ENCODE peak calls at places on chromosomes 3 and 15, in four cellular contexts. N is suprapubic skin, M is adrenal gland, U is upper lobe of left lung. G is an unnamed sample.

GRCh38 chr3:32138545-32139104 is 32.2 kb downstream of the GPD1L start:
- DNase-seq in N (no peak), M (peak; percentile 71), U (no peak), G (no peak)

GRCh38 chr3:183253364-183253960 is 409 bp downstream of the B3GNT5 start:
- DNase-seq in N (peak; percentile 89), M (peak; percentile 76), U (peak; percentile 74), G (peak; percentile 67)

GRCh38 chr3:85304360-85304964 is 345.7 kb downstream of the CADM2 start:
- DNase-seq in N (no peak), M (no peak), U (no peak), G (no peak)

GRCh38 chr3:183586477-183586876 is 31.0 kb upstream of the KLHL6 start:
- DNase-seq in N (peak; percentile 7), M (no peak), U (no peak), G (no peak)

GRCh38 chr15:66404122-66404521 is 17.4 kb downstream of the MAP2K1 start:
- DNase-seq in N (no peak), M (no peak), U (peak; percentile 30), G (no peak)

GRCh38 chr3:186002884-186003472 is 65.2 kb upstream of the TRA2B start:
- DNase-seq in N (no peak), M (no peak), U (no peak), G (peak; percentile 62)

GRCh38 chr15:60568301-60568742 is 89.4 kb upstream of the ICE2 start:
- DNase-seq in N (no peak), M (no peak), U (no peak), G (no peak)

GRCh38 chr15:95912280-95912625 is 418.2 kb upstream of the NR2F2 start:
- DNase-seq in N (no peak), M (no peak), U (no peak), G (no peak)

GRCh38 chr3:107522510-107523360 is at the start of gene BBX:
- DNase-seq in N (peak; percentile 94), M (peak; percentile 90), U (peak; percentile 94), G (peak; percentile 95)
- TF ChIP-seq POLR2A in N (no peak), M (peak; percentile 53), U (no peak), G (peak; percentile 68)

GRCh38 chr3:5728085-5728484 is 540.6 kb downstream of the EDEM1 start:
- DNase-seq in N (no peak), M (no peak), U (no peak), G (no peak)

GRCh38 chr3:5732081-5732480 is 544.6 kb downstream of the EDEM1 start:
- DNase-seq in N (no peak), M (no peak), U (no peak), G (no peak)

GRCh38 chr3:5731100-5731499 is 543.6 kb downstream of the EDEM1 start:
- DNase-seq in N (no peak), M (no peak), U (no peak), G (peak; percentile 34)

GRCh38 chr3:5726618-5727017 is 539.1 kb downstream of the EDEM1 start:
- DNase-seq in N (no peak), M (no peak), U (no peak), G (no peak)

DNA sequence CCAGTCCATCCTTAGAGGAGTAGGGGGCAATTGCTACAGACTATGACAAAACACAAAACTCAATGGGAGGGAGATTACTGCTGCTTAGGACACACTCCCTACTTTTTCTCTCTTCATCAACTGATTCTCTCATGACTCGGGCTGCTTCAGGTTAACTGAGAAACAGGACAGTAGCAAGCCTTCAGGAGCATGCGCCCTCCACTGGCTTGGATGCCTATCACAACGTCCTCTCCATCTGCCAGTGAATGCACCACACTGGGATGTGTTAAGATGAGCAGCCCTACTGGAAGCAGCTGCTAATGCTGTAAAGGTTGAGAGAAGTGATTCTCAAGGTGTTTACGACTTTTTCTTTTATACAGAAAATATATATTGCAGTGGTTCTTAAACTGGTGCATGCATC is 542.3 kb downstream of the EDEM1 start:
- DNase-seq in N (no peak), M (no peak), U (no peak), G (peak; percentile 3)
- TF ChIP-seq CTCF in N (no peak), M (no peak), U (no peak), G (no peak)

DNA sequence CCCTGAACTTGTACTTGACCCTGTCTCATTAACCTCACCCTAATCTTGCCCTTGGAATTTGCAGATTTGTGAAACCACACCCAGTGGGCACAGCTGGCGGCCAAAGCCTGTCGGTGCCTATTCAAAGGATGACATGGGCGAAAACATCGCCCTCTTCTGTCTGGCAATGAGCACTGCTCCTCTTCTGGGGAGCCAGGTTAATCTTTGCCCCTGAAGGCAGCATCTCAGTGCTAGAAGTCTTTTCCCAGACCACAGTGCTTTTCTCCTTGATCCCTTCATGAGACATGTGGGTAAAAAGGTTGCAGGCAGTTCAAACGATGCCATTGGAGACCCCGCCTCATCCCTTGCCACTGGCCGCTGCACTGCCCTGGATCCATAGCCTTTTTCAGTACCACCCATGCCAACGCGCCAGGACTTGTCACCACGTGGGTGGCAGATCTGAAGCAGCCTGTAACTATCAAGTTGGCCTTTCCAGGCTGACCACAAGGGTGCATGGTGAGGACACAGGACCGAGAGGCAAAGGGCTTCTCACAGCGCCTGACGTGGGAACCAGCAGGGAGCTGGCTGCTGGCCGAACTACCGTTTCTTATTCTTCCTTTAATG is 6.5 kb upstream of the DNASE1L3 start:
- DNase-seq in N (peak; percentile 84), M (peak; percentile 63), U (peak; percentile 82), G (peak; percentile 76)
- TF ChIP-seq POLR2A in N (no peak), M (no peak), U (no peak), G (no peak)

DNA sequence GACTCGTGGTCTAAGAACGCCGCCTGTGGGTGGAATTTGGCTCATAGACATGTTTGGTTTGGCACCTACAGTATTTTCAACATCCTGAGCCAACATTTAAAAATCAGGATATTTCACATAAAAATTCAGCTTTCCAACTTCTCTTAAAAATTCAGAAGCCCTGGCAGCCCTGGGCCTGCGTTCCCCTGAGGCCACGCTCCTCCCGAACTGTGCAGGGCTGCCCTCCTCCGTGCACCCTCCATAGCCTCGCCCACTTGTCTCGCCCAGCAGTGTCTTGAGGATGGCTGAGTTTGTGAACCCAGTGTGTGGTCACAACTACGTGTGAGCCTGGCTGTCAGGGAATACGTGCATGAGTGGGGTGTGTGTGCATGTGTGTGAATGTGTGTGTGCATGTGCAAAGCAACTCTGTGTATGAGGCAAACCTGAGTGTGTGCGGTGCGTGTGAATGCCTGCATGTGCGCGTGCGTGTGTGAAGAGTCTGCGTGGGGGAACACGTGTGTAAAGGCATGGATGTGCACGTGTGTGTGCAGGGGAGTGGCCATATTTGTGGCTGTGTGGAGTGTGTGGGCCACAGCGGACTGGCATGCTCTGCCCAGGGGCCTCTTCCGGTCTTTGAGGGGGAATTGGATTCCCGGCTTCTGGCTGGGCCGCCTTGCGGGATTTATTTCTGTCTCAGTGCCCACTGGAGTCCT is 30.9 kb downstream of the PTH1R start:
- DNase-seq in N (no peak), M (peak; percentile 14), U (no peak), G (no peak)
- TF ChIP-seq CTCF in N (no peak), M (peak; percentile 36), U (no peak), G (no peak)

DNA sequence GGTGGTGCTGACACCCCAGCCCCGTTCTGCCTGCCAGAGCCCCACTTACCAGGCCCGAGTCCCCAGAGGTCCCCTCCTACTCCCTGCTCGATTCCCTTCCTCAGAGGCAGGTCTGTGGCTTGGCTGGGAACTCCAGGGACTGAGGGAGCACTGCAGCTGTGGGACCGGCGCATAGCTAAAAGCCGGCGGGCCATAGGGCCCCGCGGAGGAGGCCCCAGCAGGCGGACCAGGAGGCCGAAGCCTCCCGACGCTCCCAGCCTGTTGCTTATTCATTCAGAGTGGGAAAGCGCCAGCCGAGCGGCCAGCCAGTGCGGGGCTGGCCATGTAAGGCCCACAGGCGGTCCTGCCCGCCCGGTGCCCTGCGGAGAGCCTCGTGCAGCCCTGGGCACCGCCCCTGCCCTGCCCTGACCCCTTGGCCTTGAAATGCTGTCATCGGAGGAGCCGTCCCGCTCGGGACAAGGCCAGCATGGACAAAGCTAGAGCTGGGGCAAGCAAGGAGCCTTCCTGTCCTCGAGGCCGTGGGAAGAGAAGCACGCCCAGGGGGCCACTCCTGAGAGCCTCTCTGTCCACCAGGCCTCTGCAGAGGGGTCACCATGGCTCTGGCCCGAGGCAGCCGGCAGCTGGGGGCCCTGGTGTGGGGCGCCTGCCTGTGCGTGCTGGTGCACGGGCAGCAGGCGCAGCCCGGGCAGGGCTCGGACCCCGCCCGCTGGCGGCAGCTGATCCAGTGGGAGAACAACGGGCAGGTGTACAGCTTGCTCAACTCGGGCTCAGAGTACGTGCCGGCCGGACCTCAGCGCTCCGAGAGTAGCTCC is at the start of gene LOXL1:
- DNase-seq in N (no peak), M (no peak), U (peak; percentile 53), G (peak; percentile 59)
- TF ChIP-seq POLR2A in N (no peak), M (peak; percentile 40), U (peak; percentile 26), G (no peak)

GRCh38 chr3:133191818-133192217 is 153.6 kb downstream of the TMEM108 start:
- DNase-seq in N (no peak), M (no peak), U (no peak), G (no peak)
- TF ChIP-seq CTCF in N (no peak), M (no peak), U (no peak), G (no peak)

GRCh38 chr15:90648137-90649070 is 68.7 kb upstream of the BLM start:
- DNase-seq in N (peak; percentile 89), M (peak; percentile 70), U (peak; percentile 84), G (peak; percentile 95)
- TF ChIP-seq POLR2A in N (no peak), M (no peak), U (no peak), G (no peak)

GRCh38 chr15:71072423-71072822 is 42.8 kb upstream of the THSD4 start:
- DNase-seq in N (no peak), M (no peak), U (no peak), G (no peak)

GRCh38 chr15:71066983-71067382 is 48.3 kb upstream of the THSD4 start:
- DNase-seq in N (no peak), M (no peak), U (no peak), G (no peak)

GRCh38 chr15:71071529-71071928 is 43.7 kb upstream of the THSD4 start:
- DNase-seq in N (no peak), M (no peak), U (no peak), G (no peak)

GRCh38 chr15:71069693-71070092 is 45.6 kb upstream of the THSD4 start:
- DNase-seq in N (no peak), M (no peak), U (no peak), G (no peak)
- TF ChIP-seq CTCF in N (no peak), M (no peak), U (no peak), G (no peak)

G was measured in NB4.